ENCODE peak calls at places on chromosomes 13 and 19, in four cellular contexts. F, M, S and C are unnamed samples.

GRCh38 chr19:35856001-35856400 is 710 bp upstream of the KIRREL2 start:
- DNase-seq in F (no peak), M (no peak), S (no peak), C (no peak)

GRCh38 chr13:83883061-83883523 is 818 bp upstream of the SLITRK1 start:
- DNase-seq in F (no peak), M (no peak), S (no peak), C (peak)

GRCh38 chr19:18932216-18932841 is 8.7 kb downstream of the HOMER3 start:
- DNase-seq in F (peak), M (no peak), S (peak), C (peak)

GRCh38 chr19:50365434-50366306 is at the start of gene NAPSA:
- DNase-seq in F (no peak), M (no peak), S (no peak), C (no peak)

GRCh38 chr13:34931572-34931971 is 10.5 kb upstream of the NBEA start:
- DNase-seq in F (peak), M (no peak), S (no peak), C (no peak)

GRCh38 chr19:43774103-43774939 is 6.5 kb downstream of the KCNN4 start:
- DNase-seq in F (no peak), M (no peak), S (peak), C (peak)

GRCh38 chr13:52706074-52706473 is 33.5 kb downstream of the CNMD start:
- DNase-seq in F (no peak), M (no peak), S (no peak), C (no peak)

GRCh38 chr13:62908321-62908720 is 1492.7 kb upstream of the PCDH20 start:
- DNase-seq in F (no peak), M (no peak), S (no peak), C (no peak)

GRCh38 chr13:71727036-71727435 is 140.0 kb downstream of the DACH1 start:
- DNase-seq in F (no peak), M (no peak), S (no peak), C (no peak)

GRCh38 chr13:60226507-60226906 is 62.8 kb upstream of the DIAPH3 start:
- DNase-seq in F (peak), M (no peak), S (peak), C (no peak)

GRCh38 chr19:10226376-10227214 is 4.5 kb downstream of the S1PR2 start:
- DNase-seq in F (no peak), M (no peak), S (no peak), C (no peak)

GRCh38 chr13:107296804-107297203 is 728.9 kb upstream of the ARGLU1 start:
- DNase-seq in F (no peak), M (no peak), S (no peak), C (no peak)

GRCh38 chr19:45254044-45254531 is 3.0 kb downstream of the MARK4 start:
- DNase-seq in F (no peak), M (no peak), S (peak), C (no peak)

GRCh38 chr19:50332264-50333038 is 3.3 kb upstream of the KCNC3 start:
- DNase-seq in F (no peak), M (no peak), S (no peak), C (peak)

GRCh38 chr19:17503240-17503639 is 8.2 kb upstream of the PGLS start:
- DNase-seq in F (no peak), M (no peak), S (no peak), C (no peak)

GRCh38 chr19:6015841-6016545 is 38.1 kb upstream of the RANBP3 start:
- DNase-seq in F (no peak), M (no peak), S (no peak), C (no peak)

GRCh38 chr13:75650991-75651390 is 14.9 kb downstream of the LMO7 start:
- DNase-seq in F (no peak), M (no peak), S (no peak), C (no peak)

GRCh38 chr19:1929051-1929742 is 11.8 kb upstream of the CSNK1G2 start:
- DNase-seq in F (peak), M (no peak), S (peak), C (peak)

GRCh38 chr13:94323746-94324408 is 155.6 kb downstream of the DCT start:
- DNase-seq in F (no peak), M (no peak), S (no peak), C (no peak)

GRCh38 chr19:40807147-40808020 is 8.4 kb downstream of the EGLN2 start:
- DNase-seq in F (no peak), M (no peak), S (no peak), C (no peak)

GRCh38 chr13:28707629-28708427 is 10.9 kb downstream of the SLC46A3 start:
- DNase-seq in F (no peak), M (peak), S (peak), C (no peak)
- TF ChIP-seq EGR1 in F (no peak), M (no peak), S (no peak), C (no peak)

DNA sequence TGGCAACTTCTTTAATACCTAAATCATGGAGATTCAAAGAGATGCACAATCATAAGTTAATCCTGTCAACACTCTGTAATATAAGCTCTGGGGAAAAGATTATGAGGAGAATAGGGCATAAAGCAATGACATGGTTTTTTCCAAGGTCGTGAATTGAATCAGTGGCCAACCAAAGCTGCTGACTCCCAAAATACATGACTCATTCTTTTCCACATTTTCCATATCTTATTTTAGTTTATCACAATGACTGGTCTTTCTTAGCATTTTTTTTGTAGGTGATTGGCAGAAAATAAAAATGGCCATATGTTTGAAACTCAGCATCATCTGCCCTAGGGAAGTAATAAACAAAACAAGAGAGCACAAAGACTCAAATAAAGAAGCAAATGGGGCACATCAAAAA is 28.5 kb upstream of the RBM26 start:
- DNase-seq in F (no peak), M (no peak), S (no peak), C (no peak)
- TF ChIP-seq EGR1 in F (no peak), M (no peak), S (no peak), C (no peak)

GRCh38 chr19:34176581-34176980 is 4.3 kb downstream of the LSM14A start:
- DNase-seq in F (no peak), M (no peak), S (no peak), C (no peak)

GRCh38 chr19:34171539-34171876 is 796 bp upstream of the LSM14A start:
- DNase-seq in F (no peak), M (peak), S (peak), C (no peak)

GRCh38 chr19:34173145-34173956 is 1.0 kb downstream of the LSM14A start:
- DNase-seq in F (no peak), M (no peak), S (peak), C (peak)

GRCh38 chr19:34172661-34173144 is 399 bp downstream of the LSM14A start:
- DNase-seq in F (no peak), M (no peak), S (peak), C (peak)

DNA sequence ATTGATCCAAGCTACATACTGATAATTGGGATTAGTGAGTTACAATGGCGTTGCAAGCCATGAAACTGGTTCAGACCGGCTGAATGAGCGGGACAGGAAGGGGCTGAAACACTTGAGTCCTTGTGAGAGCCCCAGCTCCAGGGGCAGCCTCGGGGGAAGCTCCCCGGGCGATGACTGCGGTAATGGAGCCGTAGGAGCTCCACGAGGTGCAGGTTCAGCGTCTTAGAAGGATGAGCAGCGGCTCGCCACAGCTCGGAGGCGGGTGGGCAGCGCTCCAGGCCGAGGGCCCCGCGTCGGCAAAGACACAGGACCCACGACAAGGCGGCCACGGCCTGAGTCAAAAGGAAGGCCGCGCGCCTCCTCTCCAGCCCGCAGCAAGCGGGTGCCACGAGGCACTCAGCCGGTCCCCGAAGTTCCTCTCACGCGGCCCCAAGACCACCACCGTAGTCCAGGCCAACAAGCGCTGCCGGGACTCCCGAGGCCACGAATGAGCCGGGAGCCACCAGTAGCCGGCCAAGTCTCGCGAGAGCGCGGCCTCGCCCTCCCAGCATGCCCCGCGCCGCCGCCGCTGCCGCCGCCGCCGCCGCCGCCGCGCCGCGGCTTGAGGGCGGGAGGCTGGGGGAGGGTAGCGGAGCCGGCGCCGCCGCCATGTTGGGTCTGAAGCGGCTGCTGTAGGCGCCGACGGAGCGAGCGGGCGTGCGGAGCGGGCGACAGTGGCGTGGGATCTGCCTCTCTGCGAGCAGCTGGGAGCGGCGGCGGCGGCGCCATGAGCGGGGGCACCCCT is at the start of gene LSM14A:
- DNase-seq in F (peak), M (peak), S (peak), C (peak)
- TF ChIP-seq EGR1 in F (no peak), M (no peak), S (no peak), C (no peak)

DNA sequence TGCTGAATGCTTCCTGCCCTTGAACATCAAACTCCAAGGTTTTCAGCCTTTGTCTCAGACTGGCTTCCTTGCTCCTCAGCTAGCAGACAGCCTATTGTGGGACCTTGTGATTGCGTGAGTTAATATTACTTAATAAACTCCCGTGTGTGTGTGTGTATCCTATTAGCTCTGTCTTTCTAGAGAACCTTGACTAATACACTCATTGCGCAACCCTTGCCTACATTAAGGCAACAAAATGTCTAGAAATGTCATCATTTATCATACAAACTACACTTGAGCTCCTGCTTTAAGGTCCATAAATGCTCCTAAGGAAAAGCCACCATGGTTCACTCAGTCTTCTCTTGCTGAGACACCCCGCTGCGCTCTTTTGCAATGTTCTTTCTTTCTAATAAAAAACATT is 2861.0 kb downstream of the PCDH9 start:
- DNase-seq in F (no peak), M (no peak), S (no peak), C (no peak)
- TF ChIP-seq EGR1 in F (no peak), M (no peak), S (no peak), C (no peak)

GRCh38 chr19:15291089-15291488 is 41.2 kb downstream of the BRD4 start:
- DNase-seq in F (no peak), M (no peak), S (no peak), C (no peak)
- TF ChIP-seq EGR1 in F (no peak), M (no peak), S (no peak), C (no peak)

GRCh38 chr19:48922548-48923490 is 10.7 kb upstream of the DHDH start:
- DNase-seq in F (no peak), M (no peak), S (no peak), C (no peak)

GRCh38 chr19:48933382-48933932 is at the start of gene DHDH:
- DNase-seq in F (peak), M (peak), S (peak), C (peak)

GRCh38 chr19:48926909-48927308 is 6.6 kb upstream of the DHDH start:
- DNase-seq in F (peak), M (no peak), S (peak), C (no peak)

GRCh38 chr19:48925240-48925843 is 8.2 kb upstream of the DHDH start:
- DNase-seq in F (peak), M (no peak), S (no peak), C (no peak)

DNA sequence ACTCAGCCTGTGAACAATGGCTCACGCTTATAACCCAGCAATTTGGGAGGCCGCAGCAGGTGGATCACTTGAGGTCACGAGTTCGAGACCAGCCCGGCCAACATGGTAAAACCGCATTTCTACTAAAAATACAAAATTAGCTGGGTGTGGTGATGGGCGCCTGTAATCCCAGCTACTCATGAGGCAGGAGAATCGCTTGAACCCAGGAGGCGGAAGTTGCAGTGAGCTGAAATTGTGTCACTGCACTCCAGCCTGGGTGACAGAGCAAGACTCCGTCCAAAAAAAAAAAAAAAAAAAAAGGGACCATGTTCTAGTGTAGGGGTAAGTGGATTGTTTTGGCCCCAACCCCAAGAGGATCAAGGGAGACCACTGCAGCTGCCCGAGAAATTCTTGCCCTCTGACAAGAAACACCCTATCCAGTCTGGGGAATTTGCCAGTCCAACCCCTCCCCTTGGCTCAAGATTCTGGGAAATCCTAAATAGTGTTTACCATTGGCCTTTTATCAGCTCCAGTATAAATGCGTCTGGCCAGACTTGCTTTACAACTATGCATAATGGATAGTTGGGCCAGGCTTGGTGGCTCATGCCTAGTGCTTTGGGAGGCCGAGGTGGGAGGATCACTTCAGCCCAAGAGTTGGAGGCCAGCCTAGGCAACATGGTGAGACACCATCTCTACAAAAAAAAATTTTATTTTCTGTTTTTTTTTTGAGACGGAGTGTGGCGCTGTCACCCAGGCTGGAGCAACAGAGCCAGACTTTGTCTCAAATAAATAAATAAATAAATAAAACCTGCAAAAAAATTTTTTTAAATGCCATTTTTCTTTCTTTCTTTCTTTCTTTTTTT is 5.1 kb upstream of the DHDH start:
- DNase-seq in F (no peak), M (no peak), S (no peak), C (no peak)
- TF ChIP-seq EGR1 in F (no peak), M (no peak), S (no peak), C (no peak)

GRCh38 chr13:20702945-20703784 is at the start of gene IL17D:
- DNase-seq in F (no peak), M (no peak), S (peak), C (peak)

GRCh38 chr13:20703785-20704458 is 423 bp downstream of the IL17D start:
- DNase-seq in F (peak), M (peak), S (peak), C (no peak)

GRCh38 chr13:20704459-20705069 is 1.1 kb downstream of the IL17D start:
- DNase-seq in F (no peak), M (no peak), S (no peak), C (no peak)

GRCh38 chr13:20700288-20700687 is 3.2 kb upstream of the IL17D start:
- DNase-seq in F (no peak), M (no peak), S (no peak), C (no peak)

DNA sequence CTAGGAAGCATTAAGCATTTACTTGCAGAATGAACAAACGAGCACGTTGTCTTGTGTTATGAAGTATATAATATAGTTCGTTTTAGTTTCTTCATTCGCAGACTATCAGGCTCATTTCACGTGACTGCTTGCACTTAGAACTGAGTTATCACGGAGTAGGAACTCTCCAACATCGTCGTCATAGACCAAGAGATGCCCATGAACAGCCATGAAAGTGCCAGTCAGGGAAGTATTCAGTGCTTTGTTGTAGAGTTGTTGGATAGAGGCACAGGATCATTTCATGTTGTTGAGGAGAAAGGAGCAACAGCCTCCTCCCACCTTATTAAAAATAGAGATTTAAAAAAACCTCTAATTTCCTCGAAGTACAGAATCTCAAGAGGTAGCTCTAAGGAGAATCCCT is 969 bp upstream of the IL17D start:
- DNase-seq in F (no peak), M (no peak), S (no peak), C (no peak)
- TF ChIP-seq EGR1 in F (no peak), M (no peak), S (no peak), C (no peak)

GRCh38 chr19:52492201-52492960 is 35.1 kb upstream of the ZNF808 start:
- DNase-seq in F (no peak), M (no peak), S (peak), C (peak)

GRCh38 chr19:52494518-52494917 is 33.0 kb upstream of the ZNF808 start:
- DNase-seq in F (no peak), M (no peak), S (no peak), C (no peak)

GRCh38 chr19:52498571-52498970 is 28.9 kb upstream of the ZNF808 start:
- DNase-seq in F (no peak), M (no peak), S (no peak), C (no peak)

GRCh38 chr19:52492991-52493470 is 34.4 kb upstream of the ZNF808 start:
- DNase-seq in F (no peak), M (no peak), S (peak), C (peak)
- TF ChIP-seq EGR1 in F (no peak), M (no peak), S (no peak), C (peak)

GRCh38 chr13:27621116-27621365 is 651 bp upstream of the POLR1D start:
- DNase-seq in F (peak), M (no peak), S (no peak), C (no peak)

GRCh38 chr13:27619093-27619705 is 1.1 kb downstream of the LNX2 start:
- DNase-seq in F (no peak), M (no peak), S (no peak), C (no peak)

GRCh38 chr13:27620377-27621115 is at the start of gene LNX2:
- DNase-seq in F (peak), M (peak), S (peak), C (peak)

GRCh38 chr13:27621366-27622101 is at the start of gene POLR1D:
- DNase-seq in F (peak), M (peak), S (peak), C (peak)

GRCh38 chr13:27619711-27620376 is 485 bp downstream of the LNX2 start:
- DNase-seq in F (no peak), M (no peak), S (peak), C (no peak)
- TF ChIP-seq EGR1 in F (no peak), M (no peak), S (no peak), C (no peak)